ENCODE peak calls at places on chromosome 7, in four cellular contexts. One of them, this sample, is unnamed.
A peak's percentile ranks its signal among the peaks of the same experiment; 100 is the strongest.

GRCh38 chr7:157006829-157007469 is 3.5 kb downstream of the MNX1 start:
- DNase-seq in heart right ventricle: no peak
- DNase-seq in A549: no peak
- DNase-seq in GM12878: no peak
- DNase-seq in this sample: no peak

GRCh38 chr7:99042957-99043356 is 101.0 kb downstream of the SMURF1 start:
- DNase-seq in heart right ventricle: no peak
- DNase-seq in A549: no peak
- DNase-seq in GM12878: no peak
- DNase-seq in this sample: no peak

GRCh38 chr7:115559877-115560276 is 470.7 kb downstream of the TFEC start:
- DNase-seq in GM12878: no peak
- DNase-seq in A549: no peak
- DNase-seq in heart right ventricle: no peak
- DNase-seq in this sample: no peak

GRCh38 chr7:132956556-132956955 is 125.3 kb downstream of the CHCHD3 start:
- DNase-seq in GM12878: no peak
- DNase-seq in heart right ventricle: no peak
- DNase-seq in A549: no peak
- DNase-seq in this sample: no peak

GRCh38 chr7:95596183-95597135 is at the start of gene PDK4:
- DNase-seq in heart right ventricle: peak; percentile 93
- DNase-seq in GM12878: no peak
- DNase-seq in A549: peak; percentile 81
- DNase-seq in this sample: no peak

GRCh38 chr7:19749658-19750057 is 23.8 kb downstream of the TMEM196 start:
- DNase-seq in GM12878: no peak
- DNase-seq in A549: no peak
- DNase-seq in heart right ventricle: no peak
- DNase-seq in this sample: peak; percentile 62

GRCh38 chr7:50303082-50303893 is 1.2 kb upstream of the IKZF1 start:
- DNase-seq in A549: no peak
- DNase-seq in heart right ventricle: no peak
- DNase-seq in GM12878: no peak
- DNase-seq in this sample: no peak

GRCh38 chr7:155962191-155962967 is 150.1 kb upstream of the SHH start:
- DNase-seq in GM12878: peak; percentile 1
- DNase-seq in A549: peak; percentile 52
- DNase-seq in heart right ventricle: no peak
- DNase-seq in this sample: peak; percentile 80

GRCh38 chr7:82841828-82842227 is 320.9 kb downstream of the PCLO start:
- DNase-seq in heart right ventricle: no peak
- DNase-seq in A549: no peak
- DNase-seq in GM12878: no peak
- DNase-seq in this sample: no peak

GRCh38 chr7:31444196-31444595 is 69.7 kb upstream of the ITPRID1 start:
- DNase-seq in A549: no peak
- DNase-seq in GM12878: no peak
- DNase-seq in heart right ventricle: no peak
- DNase-seq in this sample: no peak

GRCh38 chr7:55254596-55255500 is 110.3 kb upstream of the LANCL2 start:
- DNase-seq in GM12878: no peak
- DNase-seq in heart right ventricle: peak; percentile 90
- DNase-seq in A549: peak; percentile 76
- DNase-seq in this sample: no peak

GRCh38 chr7:2941201-2941859 is 97.2 kb upstream of the GNA12 start:
- DNase-seq in GM12878: no peak
- DNase-seq in heart right ventricle: no peak
- DNase-seq in A549: no peak
- DNase-seq in this sample: peak; percentile 23

GRCh38 chr7:15602236-15602635 is 40.4 kb upstream of the AGMO start:
- DNase-seq in A549: no peak
- DNase-seq in heart right ventricle: no peak
- DNase-seq in GM12878: no peak
- DNase-seq in this sample: no peak

GRCh38 chr7:148185050-148185449 is 405.5 kb upstream of the C7orf33 start:
- DNase-seq in heart right ventricle: no peak
- DNase-seq in A549: no peak
- DNase-seq in GM12878: no peak
- DNase-seq in this sample: no peak

GRCh38 chr7:155939350-155939749 is 127.1 kb upstream of the SHH start:
- DNase-seq in GM12878: no peak
- DNase-seq in A549: no peak
- DNase-seq in heart right ventricle: no peak
- DNase-seq in this sample: no peak

GRCh38 chr7:4010206-4010605 is 671.9 kb upstream of the FOXK1 start:
- DNase-seq in heart right ventricle: no peak
- DNase-seq in A549: no peak
- DNase-seq in GM12878: no peak
- DNase-seq in this sample: no peak

GRCh38 chr7:5495581-5496375 is 72.1 kb upstream of the TNRC18 start:
- DNase-seq in A549: no peak
- DNase-seq in heart right ventricle: peak; percentile 83
- DNase-seq in GM12878: no peak
- DNase-seq in this sample: no peak

GRCh38 chr7:40597517-40597916 is 462.7 kb downstream of the SUGCT start:
- DNase-seq in GM12878: no peak
- DNase-seq in A549: no peak
- DNase-seq in heart right ventricle: no peak
- DNase-seq in this sample: no peak
- H3K27ac ChIP-seq in GM12878: no peak overlapping the region
- H3K27ac ChIP-seq in A549: no peak overlapping the region
- H3K27ac ChIP-seq in heart right ventricle: no peak overlapping the region
- H3K27ac ChIP-seq in this sample: no peak overlapping the region

GRCh38 chr7:75963383-75963995 is 30.9 kb downstream of the TMEM120A start:
- DNase-seq in A549: no peak
- DNase-seq in heart right ventricle: peak; percentile 30
- DNase-seq in GM12878: no peak
- DNase-seq in this sample: no peak

GRCh38 chr7:75967055-75967454 is 27.3 kb downstream of the TMEM120A start:
- DNase-seq in GM12878: no peak
- DNase-seq in heart right ventricle: no peak
- DNase-seq in A549: no peak
- DNase-seq in this sample: no peak

GRCh38 chr7:75966209-75966961 is 28.0 kb downstream of the TMEM120A start:
- DNase-seq in A549: no peak
- DNase-seq in heart right ventricle: peak; percentile 52
- DNase-seq in GM12878: no peak
- DNase-seq in this sample: no peak

GRCh38 chr7:75967573-75967997 is 26.8 kb downstream of the TMEM120A start:
- DNase-seq in heart right ventricle: peak; percentile 46
- DNase-seq in A549: no peak
- DNase-seq in GM12878: no peak
- DNase-seq in this sample: no peak

GRCh38 chr7:75965617-75966016 is 28.8 kb downstream of the TMEM120A start:
- DNase-seq in A549: no peak
- DNase-seq in heart right ventricle: no peak
- DNase-seq in GM12878: no peak
- DNase-seq in this sample: no peak
- H3K4me1 ChIP-seq in A549: no peaks in the 10 kb centered on the region
- H3K4me1 ChIP-seq in heart right ventricle: peaks cover 36% of the 10 kb centered on the region
- H3K4me1 ChIP-seq in GM12878: no peaks in the 10 kb centered on the region
- H3K4me1 ChIP-seq in this sample: no peaks in the 10 kb centered on the region

DNA sequence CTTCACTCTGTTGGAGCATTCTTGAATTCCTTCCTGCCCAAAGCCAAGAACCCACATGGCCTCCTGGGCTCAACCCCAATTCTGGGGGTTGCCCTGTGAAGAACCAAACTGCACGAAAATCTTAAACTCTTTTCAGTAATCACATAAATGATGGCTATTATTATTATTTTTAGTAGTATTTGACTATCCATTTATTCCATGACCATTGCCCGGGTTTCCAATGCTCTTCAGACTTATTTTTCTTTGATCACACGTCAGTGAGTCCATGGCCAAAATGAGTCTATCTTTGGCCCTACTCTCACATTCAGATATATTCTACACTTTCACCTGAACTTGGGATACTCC is 185.9 kb downstream of the AVL9 start:
- DNase-seq in A549: no peak
- DNase-seq in heart right ventricle: no peak
- DNase-seq in GM12878: no peak
- DNase-seq in this sample: no peak
- H3K27ac ChIP-seq in A549: peak overlapping the region; percentile 12
- H3K27ac ChIP-seq in heart right ventricle: no peak overlapping the region
- H3K27ac ChIP-seq in GM12878: no peak overlapping the region
- H3K27ac ChIP-seq in this sample: no peak overlapping the region

DNA sequence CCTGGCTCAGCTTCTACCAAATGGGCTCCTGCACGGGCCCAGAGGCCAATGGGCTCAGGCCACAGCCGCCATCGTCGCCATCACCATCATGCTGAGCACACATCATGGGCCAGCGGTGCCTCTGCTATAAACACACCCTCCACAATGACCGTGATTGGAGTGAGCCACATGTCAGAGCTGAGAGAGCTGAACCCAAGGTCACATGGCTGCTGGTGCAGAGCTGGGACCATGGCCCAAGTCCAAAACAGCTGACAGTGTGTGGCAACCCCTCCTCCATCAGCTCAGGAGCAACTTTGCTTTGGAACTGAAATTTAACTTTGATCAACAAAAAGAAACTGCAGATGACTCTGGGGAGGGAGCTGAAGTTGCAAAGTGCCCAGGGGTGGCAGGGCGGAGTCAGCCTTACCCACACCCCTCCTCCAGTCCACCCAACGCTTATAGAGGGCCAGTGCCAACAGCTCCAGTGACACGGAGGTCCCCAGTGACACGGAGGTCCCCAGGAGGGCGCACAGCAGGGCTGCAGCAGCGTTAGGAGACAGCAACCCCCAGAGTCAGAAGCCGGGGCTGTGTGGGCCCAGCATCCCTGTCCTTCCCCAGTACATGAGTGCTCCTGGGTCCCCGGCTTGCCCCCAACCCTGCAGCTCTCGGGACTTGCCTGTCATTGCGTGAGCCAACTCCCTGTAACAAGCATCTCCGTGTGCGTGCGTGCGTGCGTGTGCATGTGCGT is 249.6 kb downstream of the ELFN1 start:
- DNase-seq in A549: no peak
- DNase-seq in heart right ventricle: peak; percentile 42
- DNase-seq in GM12878: no peak
- DNase-seq in this sample: no peak
- H3K4me1 ChIP-seq in A549: no peaks in the 10 kb centered on the region
- H3K4me1 ChIP-seq in heart right ventricle: peaks cover 4% of the 10 kb centered on the region
- H3K4me1 ChIP-seq in GM12878: peaks cover 14% of the 10 kb centered on the region
- H3K4me1 ChIP-seq in this sample: peaks cover 5% of the 10 kb centered on the region

DNA sequence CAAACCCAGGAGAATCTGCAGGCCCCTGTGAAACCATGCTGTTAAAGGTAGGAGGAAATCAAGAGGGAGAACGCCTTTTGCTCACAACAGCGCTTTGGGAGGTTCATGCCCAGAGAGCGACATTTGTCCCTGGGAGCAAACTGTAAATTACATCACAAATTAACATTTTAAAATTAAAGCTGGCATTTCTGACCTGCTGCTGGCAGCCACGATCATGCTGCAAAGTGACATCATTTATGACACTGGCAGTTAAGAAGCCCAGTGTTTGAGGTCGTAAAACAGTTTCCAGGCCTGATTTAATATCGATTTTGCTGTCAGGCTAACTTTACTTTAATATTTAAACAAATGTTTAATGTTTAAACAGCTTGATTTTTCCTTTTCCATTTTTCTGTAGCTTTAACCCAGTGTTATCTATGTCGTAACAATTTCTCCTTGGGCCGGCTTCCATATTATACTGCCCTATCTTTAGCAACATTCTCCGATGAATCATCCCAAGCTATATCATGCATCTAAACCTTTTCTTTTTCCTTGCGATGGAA is 86.5 kb upstream of the NPVF start:
- DNase-seq in A549: no peak
- DNase-seq in GM12878: no peak
- DNase-seq in heart right ventricle: no peak
- DNase-seq in this sample: no peak
- H3K27ac ChIP-seq in A549: no peak overlapping the region
- H3K27ac ChIP-seq in GM12878: no peak overlapping the region
- H3K27ac ChIP-seq in heart right ventricle: no peak overlapping the region
- H3K27ac ChIP-seq in this sample: no peak overlapping the region

GRCh38 chr7:28104811-28105210 is 75.8 kb downstream of the JAZF1 start:
- DNase-seq in GM12878: no peak
- DNase-seq in A549: no peak
- DNase-seq in heart right ventricle: no peak
- DNase-seq in this sample: no peak

GRCh38 chr7:28110427-28111012 is 70.1 kb downstream of the JAZF1 start:
- DNase-seq in heart right ventricle: no peak
- DNase-seq in A549: no peak
- DNase-seq in GM12878: no peak
- DNase-seq in this sample: no peak

GRCh38 chr7:28105234-28105633 is 75.4 kb downstream of the JAZF1 start:
- DNase-seq in GM12878: no peak
- DNase-seq in A549: no peak
- DNase-seq in heart right ventricle: no peak
- DNase-seq in this sample: no peak

GRCh38 chr7:28106316-28106957 is 74.2 kb downstream of the JAZF1 start:
- DNase-seq in heart right ventricle: no peak
- DNase-seq in GM12878: no peak
- DNase-seq in A549: no peak
- DNase-seq in this sample: no peak

GRCh38 chr7:28107960-28108359 is 72.6 kb downstream of the JAZF1 start:
- DNase-seq in heart right ventricle: no peak
- DNase-seq in GM12878: no peak
- DNase-seq in A549: no peak
- DNase-seq in this sample: no peak
- H3K4me1 ChIP-seq in heart right ventricle: peaks cover 8% of the 10 kb centered on the region
- H3K4me1 ChIP-seq in GM12878: no peaks in the 10 kb centered on the region
- H3K4me1 ChIP-seq in A549: peaks cover 23% of the 10 kb centered on the region
- H3K4me1 ChIP-seq in this sample: peaks cover 15% of the 10 kb centered on the region